ENCODE peak calls at places on chromosomes 2 and 18, in seven cellular contexts. U is T-helper 9 cell, V is GM12865, J is coronary artery, L is ACHN, Z is T-helper 1 cell, E is IMR-90. K is an unnamed sample.

GRCh38 chr2:19138264-19138825 is 220.1 kb downstream of the OSR1 start:
- DNase-seq in E (no peak), V (no peak), U (no peak), J (no peak), L (no peak), Z (no peak), K (no peak)

GRCh38 chr2:51490576-51491234 is 458.8 kb upstream of the NRXN1 start:
- DNase-seq in E (no peak), Z (no peak), L (no peak), V (no peak), U (no peak), J (no peak), K (no peak)

GRCh38 chr2:37020212-37020886 is 54.0 kb upstream of the STRN start:
- DNase-seq in L (no peak), J (peak), U (no peak), V (no peak), Z (no peak), E (peak), K (no peak)

GRCh38 chr18:6022089-6022444 is 126.7 kb upstream of the TMEM200C start:
- DNase-seq in U (no peak), J (no peak), L (no peak), V (peak), Z (no peak), E (peak), K (peak)

GRCh38 chr2:171406044-171406443 is 27.7 kb downstream of the METTL8 start:
- DNase-seq in U (no peak), L (no peak), J (no peak), Z (no peak), E (no peak), V (peak), K (no peak)

GRCh38 chr18:50638623-50639398 is 78.9 kb downstream of the MAPK4 start:
- DNase-seq in V (no peak), Z (no peak), E (no peak), U (no peak), J (no peak), L (no peak), K (no peak)

GRCh38 chr2:65514555-65515195 is 82.3 kb upstream of the SPRED2 start:
- DNase-seq in E (peak), L (no peak), U (no peak), Z (no peak), V (peak), J (no peak), K (peak)

GRCh38 chr2:64825831-64826496 is 163.2 kb upstream of the SLC1A4 start:
- DNase-seq in V (no peak), U (no peak), J (no peak), L (no peak), Z (no peak), E (peak), K (no peak)

GRCh38 chr18:37476182-37476581 is 89.4 kb downstream of the CELF4 start:
- DNase-seq in U (no peak), L (peak), Z (no peak), E (peak), J (no peak), V (peak), K (peak)

GRCh38 chr2:103213028-103213542 is 451.3 kb downstream of the TMEM182 start:
- DNase-seq in E (no peak), U (no peak), J (no peak), L (no peak), V (no peak), Z (no peak), K (no peak)